ENCODE peak calls at places on chromosome 16, in seven cellular contexts. One of them, this sample, is unnamed.

GRCh38 chr16:68235882-68236803 is at the start of gene ESRP2:
- DNase-seq in endothelial cell of umbilical vein: no peak
- DNase-seq in fibroblast of lung: no peak
- DNase-seq in A549: no peak
- DNase-seq in astrocyte of the spinal cord: no peak
- DNase-seq in foreskin fibroblast: no peak
- DNase-seq in epithelial cell of proximal tubule: no peak
- DNase-seq in this sample: no peak

GRCh38 chr16:7313170-7313569 is 19.5 kb upstream of the RBFOX1 start:
- DNase-seq in A549: no peak
- DNase-seq in foreskin fibroblast: no peak
- DNase-seq in epithelial cell of proximal tubule: no peak
- DNase-seq in endothelial cell of umbilical vein: no peak
- DNase-seq in fibroblast of lung: no peak
- DNase-seq in astrocyte of the spinal cord: no peak
- DNase-seq in this sample: no peak

GRCh38 chr16:86734559-86735480 is 156.5 kb downstream of the FOXL1 start:
- DNase-seq in fibroblast of lung: no peak
- DNase-seq in astrocyte of the spinal cord: no peak
- DNase-seq in epithelial cell of proximal tubule: no peak
- DNase-seq in endothelial cell of umbilical vein: peak
- DNase-seq in foreskin fibroblast: no peak
- DNase-seq in A549: no peak
- DNase-seq in this sample: no peak

GRCh38 chr16:67672739-67673662 is 6.4 kb downstream of the C16orf86 start:
- DNase-seq in endothelial cell of umbilical vein: peak
- DNase-seq in foreskin fibroblast: peak
- DNase-seq in astrocyte of the spinal cord: peak
- DNase-seq in epithelial cell of proximal tubule: no peak
- DNase-seq in A549: peak
- DNase-seq in fibroblast of lung: peak
- DNase-seq in this sample: peak

GRCh38 chr16:58912571-58912970 is 178.5 kb upstream of the GOT2 start:
- DNase-seq in foreskin fibroblast: no peak
- DNase-seq in A549: no peak
- DNase-seq in astrocyte of the spinal cord: no peak
- DNase-seq in epithelial cell of proximal tubule: no peak
- DNase-seq in endothelial cell of umbilical vein: no peak
- DNase-seq in fibroblast of lung: no peak
- DNase-seq in this sample: no peak

GRCh38 chr16:4733747-4734062 is 366 bp downstream of the ANKS3 start:
- DNase-seq in A549: peak
- DNase-seq in astrocyte of the spinal cord: no peak
- DNase-seq in foreskin fibroblast: no peak
- DNase-seq in endothelial cell of umbilical vein: no peak
- DNase-seq in fibroblast of lung: no peak
- DNase-seq in epithelial cell of proximal tubule: no peak
- DNase-seq in this sample: no peak

GRCh38 chr16:31402687-31403086 is 9.6 kb downstream of the ITGAD start:
- DNase-seq in A549: no peak
- DNase-seq in astrocyte of the spinal cord: no peak
- DNase-seq in epithelial cell of proximal tubule: no peak
- DNase-seq in endothelial cell of umbilical vein: no peak
- DNase-seq in fibroblast of lung: no peak
- DNase-seq in foreskin fibroblast: no peak
- DNase-seq in this sample: no peak

GRCh38 chr16:84143784-84144199 is 1.2 kb downstream of the HSDL1 start:
- DNase-seq in fibroblast of lung: peak
- DNase-seq in foreskin fibroblast: no peak
- DNase-seq in endothelial cell of umbilical vein: no peak
- DNase-seq in A549: no peak
- DNase-seq in epithelial cell of proximal tubule: no peak
- DNase-seq in astrocyte of the spinal cord: no peak
- DNase-seq in this sample: no peak

GRCh38 chr16:83717308-83717707 is 90.5 kb upstream of the HSBP1 start:
- DNase-seq in endothelial cell of umbilical vein: no peak
- DNase-seq in foreskin fibroblast: no peak
- DNase-seq in epithelial cell of proximal tubule: no peak
- DNase-seq in astrocyte of the spinal cord: no peak
- DNase-seq in fibroblast of lung: no peak
- DNase-seq in A549: no peak
- DNase-seq in this sample: no peak

GRCh38 chr16:4426021-4426684 is 485 bp downstream of the DNAJA3 start:
- DNase-seq in endothelial cell of umbilical vein: no peak
- DNase-seq in astrocyte of the spinal cord: no peak
- DNase-seq in fibroblast of lung: no peak
- DNase-seq in foreskin fibroblast: peak
- DNase-seq in A549: peak
- DNase-seq in epithelial cell of proximal tubule: no peak
- DNase-seq in this sample: no peak

GRCh38 chr16:88936008-88936912 is 40.7 kb downstream of the CBFA2T3 start:
- DNase-seq in astrocyte of the spinal cord: no peak
- DNase-seq in fibroblast of lung: no peak
- DNase-seq in endothelial cell of umbilical vein: no peak
- DNase-seq in A549: peak
- DNase-seq in epithelial cell of proximal tubule: no peak
- DNase-seq in foreskin fibroblast: no peak
- DNase-seq in this sample: no peak

GRCh38 chr16:53609536-53609935 is 94.1 kb downstream of the RPGRIP1L start:
- DNase-seq in A549: no peak
- DNase-seq in fibroblast of lung: no peak
- DNase-seq in epithelial cell of proximal tubule: no peak
- DNase-seq in endothelial cell of umbilical vein: no peak
- DNase-seq in astrocyte of the spinal cord: no peak
- DNase-seq in foreskin fibroblast: no peak
- DNase-seq in this sample: no peak

GRCh38 chr16:10180771-10181163 is 1.5 kb downstream of the GRIN2A start:
- DNase-seq in endothelial cell of umbilical vein: no peak
- DNase-seq in foreskin fibroblast: no peak
- DNase-seq in epithelial cell of proximal tubule: no peak
- DNase-seq in fibroblast of lung: no peak
- DNase-seq in astrocyte of the spinal cord: no peak
- DNase-seq in A549: peak
- DNase-seq in this sample: no peak

DNA sequence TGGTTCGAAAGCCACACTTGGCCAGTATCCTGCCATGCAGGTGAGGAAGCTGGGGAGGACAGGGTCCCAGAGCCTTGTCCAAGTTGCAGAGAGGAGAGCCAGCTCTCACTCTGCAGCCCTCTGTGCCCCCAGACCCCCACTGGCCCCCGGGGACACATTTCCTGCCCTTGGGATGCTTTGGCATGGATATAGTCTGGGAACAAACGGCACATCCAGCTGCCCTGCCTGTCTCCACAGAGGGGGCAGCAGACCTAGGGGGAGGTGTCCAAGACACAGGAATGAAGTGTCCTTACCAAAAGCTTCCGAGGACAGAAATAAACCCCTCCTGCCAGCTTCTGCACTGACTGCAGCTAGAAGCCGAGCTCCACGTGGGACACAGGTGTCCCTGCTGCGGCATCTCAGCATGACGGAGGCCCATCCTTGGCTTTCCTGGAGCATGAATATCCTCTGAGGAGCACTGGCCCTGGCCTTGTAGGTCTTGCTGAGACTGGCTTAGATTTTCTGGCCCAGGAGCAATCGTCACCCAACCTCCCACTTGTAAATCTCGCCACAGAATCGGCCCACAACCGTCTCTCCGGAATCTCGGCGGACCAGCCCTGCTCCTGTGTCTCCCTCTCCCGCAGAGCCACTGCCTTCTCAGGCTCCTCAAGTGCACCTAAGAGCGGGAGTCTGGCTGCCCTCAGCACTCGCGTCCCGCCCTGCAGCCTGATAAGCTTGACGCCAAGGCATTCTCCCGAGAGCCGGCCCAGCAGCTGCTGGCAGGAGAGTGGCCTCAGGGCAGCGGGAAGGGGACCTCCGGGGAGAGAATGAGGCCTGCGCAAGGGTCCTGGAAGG is 1.1 kb upstream of the CAPN15 start:
- DNase-seq in astrocyte of the spinal cord: peak
- DNase-seq in A549: no peak
- DNase-seq in foreskin fibroblast: no peak
- DNase-seq in fibroblast of lung: peak
- DNase-seq in epithelial cell of proximal tubule: no peak
- DNase-seq in endothelial cell of umbilical vein: no peak
- DNase-seq in this sample: no peak
- TF ChIP-seq CTCF in astrocyte of the spinal cord: no peak
- TF ChIP-seq CTCF in A549: no peak
- TF ChIP-seq CTCF in foreskin fibroblast: no peak
- TF ChIP-seq CTCF in fibroblast of lung: no peak
- TF ChIP-seq CTCF in epithelial cell of proximal tubule: no peak
- TF ChIP-seq CTCF in endothelial cell of umbilical vein: no peak
- TF ChIP-seq CTCF in this sample: no peak

GRCh38 chr16:78288915-78289314 is 189.5 kb downstream of the WWOX start:
- DNase-seq in epithelial cell of proximal tubule: no peak
- DNase-seq in astrocyte of the spinal cord: no peak
- DNase-seq in endothelial cell of umbilical vein: no peak
- DNase-seq in A549: no peak
- DNase-seq in foreskin fibroblast: no peak
- DNase-seq in fibroblast of lung: no peak
- DNase-seq in this sample: no peak

GRCh38 chr16:78291642-78292041 is 192.2 kb downstream of the WWOX start:
- DNase-seq in astrocyte of the spinal cord: no peak
- DNase-seq in foreskin fibroblast: no peak
- DNase-seq in A549: no peak
- DNase-seq in fibroblast of lung: no peak
- DNase-seq in endothelial cell of umbilical vein: no peak
- DNase-seq in epithelial cell of proximal tubule: no peak
- DNase-seq in this sample: no peak

GRCh38 chr16:78289368-78289767 is 189.9 kb downstream of the WWOX start:
- DNase-seq in fibroblast of lung: no peak
- DNase-seq in epithelial cell of proximal tubule: peak
- DNase-seq in foreskin fibroblast: no peak
- DNase-seq in endothelial cell of umbilical vein: no peak
- DNase-seq in A549: no peak
- DNase-seq in astrocyte of the spinal cord: no peak
- DNase-seq in this sample: no peak

GRCh38 chr16:78289844-78290277 is 190.4 kb downstream of the WWOX start:
- DNase-seq in astrocyte of the spinal cord: no peak
- DNase-seq in endothelial cell of umbilical vein: no peak
- DNase-seq in fibroblast of lung: no peak
- DNase-seq in epithelial cell of proximal tubule: peak
- DNase-seq in A549: no peak
- DNase-seq in foreskin fibroblast: no peak
- DNase-seq in this sample: no peak

GRCh38 chr16:78290498-78291271 is 191.2 kb downstream of the WWOX start:
- DNase-seq in fibroblast of lung: no peak
- DNase-seq in epithelial cell of proximal tubule: no peak
- DNase-seq in endothelial cell of umbilical vein: no peak
- DNase-seq in astrocyte of the spinal cord: no peak
- DNase-seq in foreskin fibroblast: no peak
- DNase-seq in A549: no peak
- DNase-seq in this sample: no peak
- H3K4me3 ChIP-seq in fibroblast of lung: no peak
- H3K4me3 ChIP-seq in epithelial cell of proximal tubule: peak
- H3K4me3 ChIP-seq in endothelial cell of umbilical vein: no peak
- H3K4me3 ChIP-seq in astrocyte of the spinal cord: no peak
- H3K4me3 ChIP-seq in foreskin fibroblast: no peak
- H3K4me3 ChIP-seq in A549: no peak
- H3K4me3 ChIP-seq in this sample: no peak

GRCh38 chr16:25372716-25373115 is 115.1 kb upstream of the ZKSCAN2 start:
- DNase-seq in foreskin fibroblast: no peak
- DNase-seq in fibroblast of lung: no peak
- DNase-seq in astrocyte of the spinal cord: no peak
- DNase-seq in endothelial cell of umbilical vein: no peak
- DNase-seq in A549: no peak
- DNase-seq in epithelial cell of proximal tubule: no peak
- DNase-seq in this sample: no peak
- TF ChIP-seq CTCF in foreskin fibroblast: no peak
- TF ChIP-seq CTCF in fibroblast of lung: no peak
- TF ChIP-seq CTCF in astrocyte of the spinal cord: no peak
- TF ChIP-seq CTCF in endothelial cell of umbilical vein: no peak
- TF ChIP-seq CTCF in A549: no peak
- TF ChIP-seq CTCF in epithelial cell of proximal tubule: no peak
- TF ChIP-seq CTCF in this sample: no peak

DNA sequence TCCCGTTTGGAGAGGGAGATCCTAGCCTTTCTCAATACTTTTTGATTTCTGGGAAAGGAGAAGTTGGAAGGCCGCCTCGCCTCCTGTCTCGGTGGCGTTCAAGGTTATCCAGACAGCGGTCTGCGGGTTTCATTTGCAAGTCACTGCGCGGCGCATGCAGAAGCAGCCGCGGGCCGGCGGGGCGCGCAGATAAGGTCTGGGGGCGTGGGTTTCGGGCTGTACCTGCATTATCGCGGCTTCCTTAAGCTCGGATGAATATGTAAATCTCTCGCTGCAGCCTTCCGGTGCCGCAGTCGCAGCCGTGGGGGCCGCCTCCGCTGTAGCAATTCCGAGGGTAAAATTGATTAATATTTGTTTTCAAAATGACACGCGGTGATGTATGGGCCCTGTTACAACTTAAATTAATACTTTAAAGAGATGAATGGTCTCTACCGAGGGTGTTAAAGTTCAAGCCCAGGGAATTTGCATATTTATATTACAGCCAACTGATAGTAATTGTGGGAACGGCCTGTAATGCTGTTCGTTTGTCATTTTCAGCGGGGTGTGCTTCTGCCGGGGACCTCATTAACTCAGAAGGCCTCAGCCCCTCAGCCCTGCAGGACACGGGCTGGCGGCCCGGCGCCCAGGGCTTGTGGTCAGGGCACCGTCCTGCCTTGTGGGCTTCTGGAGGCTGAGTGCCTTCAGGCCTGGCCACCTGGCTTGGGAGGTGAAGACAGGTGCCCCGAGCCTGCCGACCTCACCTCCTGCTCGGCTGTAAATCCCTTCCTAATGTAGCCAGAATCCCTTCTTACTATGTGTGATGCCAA is 99.4 kb downstream of the CYLD start:
- DNase-seq in A549: no peak
- DNase-seq in fibroblast of lung: no peak
- DNase-seq in foreskin fibroblast: no peak
- DNase-seq in epithelial cell of proximal tubule: no peak
- DNase-seq in endothelial cell of umbilical vein: no peak
- DNase-seq in astrocyte of the spinal cord: no peak
- DNase-seq in this sample: no peak
- H3K4me3 ChIP-seq in A549: no peak
- H3K4me3 ChIP-seq in fibroblast of lung: no peak
- H3K4me3 ChIP-seq in foreskin fibroblast: no peak
- H3K4me3 ChIP-seq in epithelial cell of proximal tubule: peak
- H3K4me3 ChIP-seq in endothelial cell of umbilical vein: no peak
- H3K4me3 ChIP-seq in astrocyte of the spinal cord: peak
- H3K4me3 ChIP-seq in this sample: no peak

GRCh38 chr16:81366316-81366932 is 51.7 kb downstream of the GAN start:
- DNase-seq in A549: peak
- DNase-seq in astrocyte of the spinal cord: peak
- DNase-seq in fibroblast of lung: peak
- DNase-seq in epithelial cell of proximal tubule: no peak
- DNase-seq in endothelial cell of umbilical vein: peak
- DNase-seq in foreskin fibroblast: peak
- DNase-seq in this sample: no peak
- TF ChIP-seq CTCF in A549: peak
- TF ChIP-seq CTCF in astrocyte of the spinal cord: peak
- TF ChIP-seq CTCF in fibroblast of lung: peak
- TF ChIP-seq CTCF in epithelial cell of proximal tubule: peak
- TF ChIP-seq CTCF in endothelial cell of umbilical vein: peak
- TF ChIP-seq CTCF in foreskin fibroblast: peak
- TF ChIP-seq CTCF in this sample: peak

This sample was measured in AG04449.